ENCODE peak calls at places on chromosomes 11 and 22, in nine cellular contexts. Z, H, U, G, J, V, B, W and Y are unnamed samples.

GRCh38 chr22:47154621-47155081 is 392.2 kb downstream of the TBC1D22A start:
- DNase-seq in Z (peak; percentile 72), H (peak; percentile 76), U (no peak), G (no peak), J (no peak), V (peak; percentile 74), B (no peak), W (no peak), Y (no peak)

GRCh38 chr11:117796456-117797428 is at the start of gene DSCAML1:
- DNase-seq in Z (no peak), H (no peak), U (no peak), G (peak; percentile 27), J (no peak), V (no peak), B (peak; percentile 34), W (peak; percentile 30), Y (peak; percentile 35)

GRCh38 chr11:65321828-65322495 is 7.3 kb downstream of the CDC42EP2 start:
- DNase-seq in Z (no peak), H (no peak), U (no peak), G (no peak), J (no peak), V (no peak), B (peak; percentile 57), W (no peak), Y (no peak)

GRCh38 chr11:75931124-75931523 is 116.1 kb downstream of the UVRAG start:
- DNase-seq in Z (peak; percentile 59), H (peak; percentile 26), U (no peak), G (no peak), J (no peak), V (no peak), B (no peak), W (no peak), Y (no peak)

GRCh38 chr22:29208879-29209623 is 3.4 kb downstream of the EMID1 start:
- DNase-seq in Z (no peak), H (no peak), U (no peak), G (no peak), J (peak; percentile 67), V (no peak), B (peak; percentile 61), W (no peak), Y (no peak)

GRCh38 chr11:72446929-72447753 is 12.8 kb upstream of the CLPB start:
- DNase-seq in Z (peak; percentile 83), H (peak; percentile 80), U (peak; percentile 37), G (no peak), J (peak; percentile 63), V (peak; percentile 66), B (no peak), W (peak; percentile 45), Y (peak; percentile 27)

GRCh38 chr11:92552942-92553341 is 328.3 kb downstream of the FAT3 start:
- DNase-seq in Z (peak; percentile 42), H (peak; percentile 28), U (no peak), G (no peak), J (no peak), V (no peak), B (no peak), W (no peak), Y (no peak)

GRCh38 chr11:69411257-69411924 is 70.1 kb upstream of the LINC01488 start:
- DNase-seq in Z (peak; percentile 61), H (no peak), U (no peak), G (no peak), J (no peak), V (no peak), B (no peak), W (no peak), Y (no peak)

GRCh38 chr11:124538019-124538418 is 5.4 kb downstream of the OR8B12 start:
- DNase-seq in Z (no peak), H (peak; percentile 94), U (no peak), G (no peak), J (no peak), V (peak; percentile 58), B (no peak), W (no peak), Y (no peak)

GRCh38 chr22:29457730-29458129 is 19.3 kb downstream of the RFPL1 start:
- DNase-seq in Z (peak; percentile 50), H (peak; percentile 58), U (no peak), G (no peak), J (peak; percentile 57), V (peak; percentile 62), B (no peak), W (peak; percentile 22), Y (no peak)

GRCh38 chr11:62842171-62842717 is 2.9 kb upstream of the WDR74 start:
- DNase-seq in Z (no peak), H (no peak), U (no peak), G (no peak), J (peak; percentile 28), V (no peak), B (no peak), W (no peak), Y (no peak)

GRCh38 chr11:119085523-119085878 is 820 bp downstream of the HMBS start:
- DNase-seq in Z (no peak), H (no peak), U (no peak), G (no peak), J (no peak), V (no peak), B (no peak), W (no peak), Y (no peak)

GRCh38 chr11:134614141-134614540 is 202.1 kb upstream of the B3GAT1 start:
- DNase-seq in Z (no peak), H (no peak), U (no peak), G (no peak), J (no peak), V (no peak), B (no peak), W (no peak), Y (no peak)

GRCh38 chr11:6812391-6813005 is 13.0 kb upstream of the OR6A2 start:
- DNase-seq in Z (peak; percentile 66), H (peak; percentile 55), U (peak; percentile 53), G (no peak), J (peak; percentile 62), V (peak; percentile 64), B (no peak), W (peak; percentile 14), Y (peak; percentile 38)

GRCh38 chr22:30283342-30283741 is 6.0 kb downstream of the CASTOR1 start:
- DNase-seq in Z (no peak), H (no peak), U (no peak), G (no peak), J (no peak), V (no peak), B (no peak), W (no peak), Y (no peak)

GRCh38 chr11:120326845-120327281 is 1.8 kb downstream of the TLCD5 start:
- DNase-seq in Z (peak; percentile 64), H (peak; percentile 24), U (no peak), G (no peak), J (no peak), V (no peak), B (no peak), W (no peak), Y (no peak)

GRCh38 chr22:47204002-47204979 is 441.8 kb downstream of the TBC1D22A start:
- DNase-seq in Z (no peak), H (no peak), U (no peak), G (no peak), J (no peak), V (no peak), B (no peak), W (no peak), Y (no peak)

GRCh38 chr11:100825610-100826009 is 138.5 kb downstream of the ARHGAP42 start:
- DNase-seq in Z (no peak), H (no peak), U (no peak), G (no peak), J (no peak), V (no peak), B (no peak), W (no peak), Y (no peak)

GRCh38 chr11:63766501-63767270 is 1.9 kb downstream of the ZFTA start:
- DNase-seq in Z (no peak), H (no peak), U (no peak), G (no peak), J (no peak), V (no peak), B (no peak), W (no peak), Y (no peak)

GRCh38 chr11:134659882-134660281 is 247.8 kb upstream of the B3GAT1 start:
- DNase-seq in Z (no peak), H (no peak), U (no peak), G (no peak), J (no peak), V (no peak), B (no peak), W (no peak), Y (no peak)

GRCh38 chr11:72844356-72844755 is 30.1 kb downstream of the ATG16L2 start:
- DNase-seq in Z (no peak), H (peak; percentile 50), U (no peak), G (no peak), J (no peak), V (no peak), B (no peak), W (no peak), Y (no peak)

GRCh38 chr11:126159719-126160344 is 51.6 kb downstream of the RPUSD4 start:
- DNase-seq in Z (no peak), H (no peak), U (no peak), G (no peak), J (no peak), V (no peak), B (no peak), W (no peak), Y (no peak)

GRCh38 chr11:13668957-13669521 is 571 bp downstream of the FAR1 start:
- DNase-seq in Z (peak; percentile 37), H (peak; percentile 14), U (peak; percentile 14), G (peak; percentile 39), J (peak; percentile 54), V (peak; percentile 49), B (no peak), W (no peak), Y (peak; percentile 52)

GRCh38 chr22:46052801-46053562 is 76.0 kb upstream of the WNT7B start:
- DNase-seq in Z (peak; percentile 33), H (peak; percentile 47), U (no peak), G (no peak), J (no peak), V (peak; percentile 66), B (peak; percentile 66), W (peak; percentile 89), Y (no peak)

GRCh38 chr11:13859986-13860385 is 102.5 kb upstream of the SPON1 start:
- DNase-seq in Z (no peak), H (no peak), U (no peak), G (no peak), J (no peak), V (no peak), B (no peak), W (no peak), Y (no peak)